ENCODE peak calls at places on chromosomes 11 and 22, in nine cellular contexts. I is ovary, T is A549, K is tibial nerve, H is H1, D is GM12878, X is transverse colon, G is stomach, O is esophagus muscularis mucosa. S is an unnamed sample.

GRCh38 chr22:35591696-35592417 is 25.3 kb downstream of the MB start:
- DNase-seq in I (no peak), T (no peak), K (no peak), H (no peak), D (no peak), X (no peak), G (no peak), O (no peak), S (no peak)

GRCh38 chr11:74465291-74465708 is 2.0 kb downstream of the KCNE3 start:
- DNase-seq in I (no peak), T (peak), K (no peak), H (no peak), D (no peak), X (peak), G (peak), O (no peak), S (no peak)

GRCh38 chr11:2846056-2846455 is 39.5 kb downstream of the CDKN1C start:
- DNase-seq in I (no peak), T (no peak), K (no peak), H (no peak), D (no peak), X (no peak), G (no peak), O (no peak), S (peak)

GRCh38 chr11:94132823-94133408 is 4.3 kb downstream of the PANX1 start:
- DNase-seq in I (no peak), T (no peak), K (no peak), H (no peak), D (no peak), X (no peak), G (no peak), O (no peak), S (no peak)

GRCh38 chr22:25365491-25366261 is 146.2 kb downstream of the CRYBB2 start:
- DNase-seq in I (no peak), T (no peak), K (no peak), H (no peak), D (no peak), X (no peak), G (peak), O (no peak), S (no peak)

GRCh38 chr11:10387209-10388083 is 67.6 kb upstream of the AMPD3 start:
- DNase-seq in I (peak), T (no peak), K (peak), H (no peak), D (no peak), X (peak), G (no peak), O (peak), S (no peak)

GRCh38 chr11:10302294-10302743 is 2.6 kb upstream of the ADM start:
- DNase-seq in I (peak), T (no peak), K (no peak), H (no peak), D (no peak), X (no peak), G (peak), O (no peak), S (peak)

GRCh38 chr11:76701701-76702100 is 31.2 kb upstream of the LRRC32 start:
- DNase-seq in I (no peak), T (no peak), K (no peak), H (no peak), D (no peak), X (no peak), G (no peak), O (no peak), S (no peak)

GRCh38 chr11:95289378-95289777 is 58.4 kb upstream of the SESN3 start:
- DNase-seq in I (no peak), T (no peak), K (no peak), H (no peak), D (no peak), X (no peak), G (no peak), O (no peak), S (no peak)

GRCh38 chr11:75733346-75734107 is 15.9 kb downstream of the MOGAT2 start:
- DNase-seq in I (no peak), T (no peak), K (no peak), H (no peak), D (no peak), X (no peak), G (peak), O (no peak), S (no peak)

GRCh38 chr11:33195391-33196190 is 34.3 kb upstream of the CSTF3 start:
- DNase-seq in I (no peak), T (no peak), K (no peak), H (no peak), D (no peak), X (no peak), G (no peak), O (no peak), S (peak)

GRCh38 chr22:44574057-44574456 is 76.0 kb upstream of the RTL6 start:
- DNase-seq in I (peak), T (peak), K (no peak), H (no peak), D (no peak), X (no peak), G (peak), O (no peak), S (peak)

GRCh38 chr22:49541451-49542230 is 286.0 kb downstream of the BRD1 start:
- DNase-seq in I (peak), T (no peak), K (no peak), H (no peak), D (no peak), X (no peak), G (no peak), O (no peak), S (peak)

GRCh38 chr11:107576497-107577086 is 11.1 kb upstream of the ALKBH8 start:
- DNase-seq in I (peak), T (no peak), K (peak), H (no peak), D (no peak), X (peak), G (peak), O (no peak), S (no peak)

GRCh38 chr22:43216738-43217137 is 29.8 kb upstream of the TTLL12 start:
- DNase-seq in I (no peak), T (no peak), K (no peak), H (no peak), D (no peak), X (no peak), G (no peak), O (no peak), S (no peak)

GRCh38 chr11:10898763-10899541 is 41.1 kb upstream of the ZBED5 start:
- DNase-seq in I (no peak), T (no peak), K (no peak), H (no peak), D (no peak), X (no peak), G (no peak), O (no peak), S (no peak)

GRCh38 chr11:133992121-133992520 is 35.4 kb upstream of the IGSF9B start:
- DNase-seq in I (no peak), T (no peak), K (no peak), H (no peak), D (no peak), X (no peak), G (no peak), O (no peak), S (no peak)

GRCh38 chr11:64097468-64098317 is 62.0 kb downstream of the FLRT1 start:
- DNase-seq in I (no peak), T (no peak), K (no peak), H (no peak), D (no peak), X (no peak), G (no peak), O (no peak), S (no peak)

GRCh38 chr11:69274531-69275016 is 19.4 kb upstream of the MYEOV start:
- DNase-seq in I (no peak), T (peak), K (no peak), H (no peak), D (no peak), X (peak), G (peak), O (no peak), S (peak)

GRCh38 chr11:76244311-76245061 is 38.2 kb upstream of the WNT11 start:
- DNase-seq in I (no peak), T (no peak), K (no peak), H (no peak), D (no peak), X (no peak), G (no peak), O (no peak), S (no peak)

GRCh38 chr11:46755962-46756361 is 36.9 kb downstream of the F2 start:
- DNase-seq in I (no peak), T (no peak), K (no peak), H (no peak), D (no peak), X (no peak), G (no peak), O (no peak), S (no peak)

GRCh38 chr22:19615867-19616581 is 91.8 kb upstream of the CLDN5 start:
- DNase-seq in I (no peak), T (no peak), K (no peak), H (no peak), D (no peak), X (no peak), G (no peak), O (no peak), S (no peak)

GRCh38 chr11:12157241-12157661 is 46.9 kb downstream of the MICAL2 start:
- DNase-seq in I (no peak), T (no peak), K (no peak), H (no peak), D (no peak), X (no peak), G (no peak), O (no peak), S (no peak)

GRCh38 chr11:42161886-42162285 is 702.4 kb upstream of the LRRC4C start:
- DNase-seq in I (no peak), T (no peak), K (no peak), H (no peak), D (no peak), X (no peak), G (no peak), O (no peak), S (no peak)

GRCh38 chr11:96341237-96342130 is 1.5 kb downstream of the MAML2 start:
- DNase-seq in I (peak), T (peak), K (no peak), H (no peak), D (no peak), X (peak), G (peak), O (no peak), S (peak)

GRCh38 chr22:46652930-46653331 is 32.7 kb downstream of the GRAMD4 start:
- DNase-seq in I (no peak), T (no peak), K (no peak), H (no peak), D (no peak), X (no peak), G (no peak), O (no peak), S (no peak)

GRCh38 chr22:44445731-44446130 is 52.3 kb downstream of the RTL6 start:
- DNase-seq in I (no peak), T (no peak), K (no peak), H (no peak), D (no peak), X (no peak), G (no peak), O (no peak), S (no peak)

GRCh38 chr22:46087816-46088277 is 62.5 kb upstream of the PPARA start:
- DNase-seq in I (peak), T (peak), K (peak), H (no peak), D (no peak), X (peak), G (peak), O (peak), S (peak)

GRCh38 chr11:78465169-78465942 is 47.7 kb upstream of the GAB2 start:
- DNase-seq in I (no peak), T (no peak), K (no peak), H (no peak), D (peak), X (peak), G (no peak), O (no peak), S (peak)

GRCh38 chr11:12245549-12245986 is 131.8 kb upstream of the PARVA start:
- DNase-seq in I (no peak), T (no peak), K (no peak), H (no peak), D (no peak), X (no peak), G (peak), O (no peak), S (no peak)

GRCh38 chr11:128720522-128720985 is 26.7 kb downstream of the FLI1 start:
- DNase-seq in I (no peak), T (no peak), K (no peak), H (no peak), D (no peak), X (peak), G (peak), O (no peak), S (peak)

GRCh38 chr11:27229511-27230174 is 133.4 kb downstream of the CCDC34 start:
- DNase-seq in I (no peak), T (no peak), K (no peak), H (no peak), D (no peak), X (no peak), G (no peak), O (no peak), S (no peak)

GRCh38 chr22:39463277-39463676 is 6.5 kb downstream of the MGAT3 start:
- DNase-seq in I (no peak), T (no peak), K (no peak), H (no peak), D (no peak), X (no peak), G (no peak), O (no peak), S (no peak)

GRCh38 chr11:86035164-86035563 is 33.7 kb downstream of the PICALM start:
- DNase-seq in I (no peak), T (no peak), K (no peak), H (no peak), D (no peak), X (no peak), G (no peak), O (no peak), S (no peak)

GRCh38 chr11:106231591-106231990 is 154.1 kb downstream of the AASDHPPT start:
- DNase-seq in I (no peak), T (no peak), K (no peak), H (no peak), D (no peak), X (no peak), G (no peak), O (no peak), S (no peak)

GRCh38 chr11:2774173-2775082 is 74.6 kb upstream of the KCNQ1OT1 start:
- DNase-seq in I (peak), T (no peak), K (peak), H (no peak), D (no peak), X (no peak), G (peak), O (peak), S (no peak)

GRCh38 chr11:1742869-1743586 is 7.4 kb downstream of the IFITM10 start:
- DNase-seq in I (no peak), T (no peak), K (no peak), H (no peak), D (no peak), X (no peak), G (no peak), O (no peak), S (no peak)

GRCh38 chr11:94145916-94146315 is 17.3 kb downstream of the PANX1 start:
- DNase-seq in I (no peak), T (no peak), K (no peak), H (no peak), D (no peak), X (no peak), G (no peak), O (no peak), S (no peak)

GRCh38 chr11:108025387-108026080 is 16.8 kb downstream of the CUL5 start:
- DNase-seq in I (no peak), T (no peak), K (no peak), H (no peak), D (peak), X (no peak), G (no peak), O (no peak), S (no peak)

DNA sequence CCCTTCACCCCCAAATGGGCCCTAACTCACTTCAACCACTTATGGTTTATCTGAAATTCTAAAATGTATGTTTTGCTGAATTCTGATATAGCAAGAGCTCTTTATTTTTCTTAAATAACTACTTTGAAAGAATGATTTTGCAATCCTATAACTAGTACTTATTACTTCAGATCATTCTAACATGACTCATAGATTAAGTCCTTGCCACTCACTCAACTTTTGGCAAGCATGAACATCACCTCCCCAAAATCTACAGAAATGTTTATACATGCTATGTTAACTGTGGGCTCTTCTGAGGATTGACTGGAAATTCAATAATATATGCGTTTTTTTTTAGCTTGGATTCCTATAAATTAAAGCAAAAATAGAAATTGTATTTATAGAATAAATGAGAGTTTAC is 367.4 kb upstream of the FAT3 start:
- DNase-seq in I (no peak), T (no peak), K (no peak), H (no peak), D (no peak), X (no peak), G (no peak), O (no peak), S (no peak)
- TF ChIP-seq EP300 in I (no peak), T (no peak), K (no peak), H (no peak), D (no peak), X (no peak), G (no peak), O (no peak), S (no peak)

DNA sequence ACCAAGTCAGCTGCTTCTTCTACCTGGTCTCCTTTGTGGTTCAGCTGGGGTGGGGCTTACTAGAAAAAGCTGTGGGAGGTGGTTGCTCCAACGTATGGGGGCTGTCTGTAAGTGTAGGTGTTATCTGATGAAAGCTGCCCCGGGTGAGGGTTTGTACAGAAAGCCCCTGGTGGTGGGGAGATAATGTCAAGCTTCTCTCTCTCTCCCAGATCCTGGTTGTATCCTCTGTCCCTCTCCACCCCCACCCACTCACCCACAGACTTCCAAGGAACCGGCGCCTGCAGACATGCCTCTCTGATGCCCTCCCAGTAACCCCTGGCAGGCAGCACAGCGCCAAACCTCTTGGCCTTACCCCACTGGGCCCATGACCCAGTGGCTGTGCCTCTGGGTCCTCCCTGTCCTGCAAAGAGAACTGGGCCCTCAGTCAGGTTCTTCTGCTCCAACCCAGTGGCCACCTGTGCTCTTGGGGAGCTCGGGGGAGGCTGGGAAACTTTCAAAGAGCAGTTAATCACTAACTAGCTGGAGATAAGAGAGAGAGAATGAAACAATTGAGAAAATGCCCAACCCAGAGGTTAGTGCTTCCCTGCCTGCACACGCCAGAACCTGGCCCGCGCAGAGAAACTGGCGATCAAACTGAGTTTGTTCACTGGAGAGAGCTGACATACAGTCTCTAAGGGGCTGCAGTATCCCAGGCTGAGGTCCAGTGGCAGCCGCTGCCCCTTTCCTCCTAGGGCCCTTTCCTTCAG is 20.4 kb upstream of the EHF start:
- DNase-seq in I (no peak), T (peak), K (no peak), H (no peak), D (no peak), X (peak), G (peak), O (no peak), S (peak)
- TF ChIP-seq EP300 in I (no peak), T (peak), K (no peak), H (no peak), D (no peak), X (no peak), G (no peak), O (no peak), S (no peak)

GRCh38 chr11:38503876-38504275 is 1905.8 kb upstream of the RAG2 start:
- DNase-seq in I (no peak), T (no peak), K (no peak), H (no peak), D (no peak), X (no peak), G (no peak), O (no peak), S (peak)
- TF ChIP-seq EP300 in I (no peak), T (no peak), K (no peak), H (no peak), D (no peak), X (no peak), G (no peak), O (no peak), S (no peak)

DNA sequence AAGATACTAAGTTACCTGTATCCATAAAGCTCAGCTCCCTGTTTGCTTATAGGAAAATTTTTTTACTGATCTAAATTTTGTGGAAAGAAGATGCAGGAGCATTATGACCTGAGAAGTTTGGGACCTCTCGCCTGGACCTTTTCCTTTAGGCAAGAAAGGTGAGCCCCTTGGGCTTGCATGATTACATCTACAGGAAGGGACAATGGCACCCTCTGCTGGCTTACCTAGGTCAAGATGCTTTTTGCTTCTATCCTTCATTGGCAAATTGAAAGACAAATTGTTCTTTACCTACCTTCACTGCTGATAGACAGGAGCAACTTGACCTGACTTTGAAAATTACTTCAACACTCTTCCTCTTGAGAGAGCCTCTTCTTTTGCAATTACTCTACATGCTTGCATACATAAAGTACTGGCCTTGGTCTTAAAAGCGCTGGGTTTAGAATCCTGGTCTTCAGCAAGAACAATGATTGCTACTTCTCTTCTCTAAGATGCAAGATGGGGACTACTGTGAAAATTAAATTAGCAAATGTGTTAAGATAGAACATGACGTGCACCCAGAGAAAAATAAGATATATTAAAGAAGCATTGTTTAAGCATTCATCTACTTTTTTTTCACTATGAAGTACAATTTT is 147.2 kb downstream of the TRPC6 start:
- DNase-seq in I (peak), T (peak), K (no peak), H (no peak), D (no peak), X (peak), G (peak), O (no peak), S (no peak)
- TF ChIP-seq EP300 in I (no peak), T (no peak), K (no peak), H (no peak), D (no peak), X (no peak), G (no peak), O (no peak), S (no peak)

GRCh38 chr11:120667281-120667680 is 155.7 kb downstream of the GRIK4 start:
- DNase-seq in I (peak), T (no peak), K (no peak), H (no peak), D (no peak), X (no peak), G (no peak), O (no peak), S (peak)
- TF ChIP-seq EP300 in I (no peak), T (no peak), K (no peak), H (no peak), D (no peak), X (no peak), G (no peak), O (no peak), S (no peak)

DNA sequence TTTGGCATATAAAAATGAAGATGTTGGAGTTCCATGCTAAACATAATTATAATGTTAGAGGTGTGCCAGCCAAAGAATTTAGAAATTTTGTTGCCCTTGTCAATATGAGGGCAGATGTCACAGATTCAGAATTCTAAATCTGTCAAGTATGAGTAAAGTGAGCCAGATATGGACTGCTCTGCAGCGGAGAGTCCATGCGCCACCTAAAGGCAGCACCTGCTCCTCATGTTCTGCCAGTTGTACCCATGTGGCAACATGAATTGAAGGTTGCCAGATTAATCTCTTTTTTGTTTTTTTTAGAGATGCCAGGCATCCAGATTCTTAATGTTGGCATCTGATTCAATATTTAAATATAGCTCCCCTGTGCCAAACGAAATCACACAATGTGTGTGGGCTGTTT is 678.6 kb upstream of the ANO5 start:
- DNase-seq in I (no peak), T (peak), K (no peak), H (no peak), D (no peak), X (no peak), G (no peak), O (no peak), S (no peak)
- TF ChIP-seq EP300 in I (no peak), T (no peak), K (no peak), H (no peak), D (no peak), X (no peak), G (no peak), O (no peak), S (no peak)